ENCODE peak calls at places on chromosomes 16 and 17, in five cellular contexts. X, O, B, G and N are unnamed samples.

GRCh38 chr17:78735832-78736525 is 46.1 kb downstream of the CYTH1 start:
- DNase-seq in X (no peak), O (peak), B (no peak), G (no peak), N (no peak)

GRCh38 chr17:62135742-62136141 is 70.7 kb upstream of the MED13 start:
- DNase-seq in X (no peak), O (no peak), B (no peak), G (no peak), N (no peak)

GRCh38 chr17:42311240-42312034 is 23.1 kb downstream of the STAT5A start:
- DNase-seq in X (no peak), O (no peak), B (peak), G (no peak), N (no peak)

GRCh38 chr17:37742114-37742761 is 2.6 kb downstream of the HNF1B start:
- DNase-seq in X (peak), O (peak), B (no peak), G (no peak), N (no peak)

GRCh38 chr16:83513006-83513755 is 294.6 kb upstream of the HSBP1 start:
- DNase-seq in X (no peak), O (peak), B (peak), G (no peak), N (no peak)

GRCh38 chr16:57826706-57827625 is 24.7 kb upstream of the KIFC3 start:
- DNase-seq in X (no peak), O (no peak), B (no peak), G (no peak), N (no peak)

GRCh38 chr17:64466019-64466735 is 17.3 kb downstream of the MILR1 start:
- DNase-seq in X (no peak), O (no peak), B (no peak), G (no peak), N (no peak)

GRCh38 chr16:66515543-66516171 is 34.3 kb downstream of the TK2 start:
- DNase-seq in X (peak), O (no peak), B (peak), G (no peak), N (no peak)

GRCh38 chr16:65793781-65794180 is 572.7 kb upstream of the CDH5 start:
- DNase-seq in X (no peak), O (no peak), B (peak), G (no peak), N (no peak)

GRCh38 chr16:70553645-70554044 is 30.0 kb downstream of the SF3B3 start:
- DNase-seq in X (no peak), O (no peak), B (peak), G (no peak), N (no peak)

GRCh38 chr16:53968454-53968853 is 264.5 kb downstream of the FTO start:
- DNase-seq in X (no peak), O (no peak), B (no peak), G (no peak), N (no peak)

GRCh38 chr16:386641-387156 is 4.9 kb upstream of the PGAP6 start:
- DNase-seq in X (no peak), O (no peak), B (peak), G (no peak), N (no peak)

GRCh38 chr16:89478576-89479221 is 11.7 kb downstream of the ANKRD11 start:
- DNase-seq in X (no peak), O (peak), B (peak), G (no peak), N (no peak)

GRCh38 chr17:82592751-82593589 is 55.3 kb downstream of the WDR45B start:
- DNase-seq in X (peak), O (peak), B (peak), G (no peak), N (peak)

GRCh38 chr17:376936-377863 is 24.6 kb upstream of the RPH3AL start:
- DNase-seq in X (no peak), O (no peak), B (no peak), G (no peak), N (no peak)

GRCh38 chr17:78674156-78674555 is 97.0 kb upstream of the DNAH17 start:
- DNase-seq in X (no peak), O (no peak), B (no peak), G (no peak), N (no peak)

GRCh38 chr17:81420769-81421462 is 25.7 kb downstream of the BAHCC1 start:
- DNase-seq in X (no peak), O (no peak), B (peak), G (no peak), N (peak)

GRCh38 chr16:57941016-57941656 is 29.8 kb downstream of the CNGB1 start:
- DNase-seq in X (no peak), O (peak), B (peak), G (peak), N (no peak)

GRCh38 chr16:30784215-30784614 is 2.8 kb downstream of the ZNF629 start:
- DNase-seq in X (no peak), O (no peak), B (no peak), G (no peak), N (no peak)

GRCh38 chr17:19781488-19782458 is 33.7 kb upstream of the ALDH3A1 start:
- DNase-seq in X (no peak), O (no peak), B (no peak), G (no peak), N (no peak)

GRCh38 chr16:23132921-23133532 is 16.2 kb downstream of the USP31 start:
- DNase-seq in X (no peak), O (no peak), B (peak), G (no peak), N (peak)

GRCh38 chr17:79942591-79943353 is 92.9 kb downstream of the TBC1D16 start:
- DNase-seq in X (no peak), O (no peak), B (peak), G (peak), N (no peak)

GRCh38 chr16:17346774-17347569 is 123.8 kb downstream of the XYLT1 start:
- DNase-seq in X (no peak), O (no peak), B (no peak), G (no peak), N (no peak)

GRCh38 chr17:34312080-34312479 is 7.2 kb upstream of the CCL8 start:
- DNase-seq in X (no peak), O (no peak), B (peak), G (no peak), N (no peak)

GRCh38 chr17:8964801-8965393 is 610 bp downstream of the PIK3R5 start:
- DNase-seq in X (no peak), O (no peak), B (no peak), G (no peak), N (no peak)

GRCh38 chr17:8963665-8964258 is 1.7 kb downstream of the PIK3R5 start:
- DNase-seq in X (no peak), O (no peak), B (no peak), G (no peak), N (no peak)

GRCh38 chr17:8966926-8967325 is 1.4 kb upstream of the PIK3R5 start:
- DNase-seq in X (no peak), O (no peak), B (no peak), G (no peak), N (no peak)

GRCh38 chr17:8963017-8963416 is 2.5 kb downstream of the PIK3R5 start:
- DNase-seq in X (no peak), O (no peak), B (no peak), G (no peak), N (no peak)

DNA sequence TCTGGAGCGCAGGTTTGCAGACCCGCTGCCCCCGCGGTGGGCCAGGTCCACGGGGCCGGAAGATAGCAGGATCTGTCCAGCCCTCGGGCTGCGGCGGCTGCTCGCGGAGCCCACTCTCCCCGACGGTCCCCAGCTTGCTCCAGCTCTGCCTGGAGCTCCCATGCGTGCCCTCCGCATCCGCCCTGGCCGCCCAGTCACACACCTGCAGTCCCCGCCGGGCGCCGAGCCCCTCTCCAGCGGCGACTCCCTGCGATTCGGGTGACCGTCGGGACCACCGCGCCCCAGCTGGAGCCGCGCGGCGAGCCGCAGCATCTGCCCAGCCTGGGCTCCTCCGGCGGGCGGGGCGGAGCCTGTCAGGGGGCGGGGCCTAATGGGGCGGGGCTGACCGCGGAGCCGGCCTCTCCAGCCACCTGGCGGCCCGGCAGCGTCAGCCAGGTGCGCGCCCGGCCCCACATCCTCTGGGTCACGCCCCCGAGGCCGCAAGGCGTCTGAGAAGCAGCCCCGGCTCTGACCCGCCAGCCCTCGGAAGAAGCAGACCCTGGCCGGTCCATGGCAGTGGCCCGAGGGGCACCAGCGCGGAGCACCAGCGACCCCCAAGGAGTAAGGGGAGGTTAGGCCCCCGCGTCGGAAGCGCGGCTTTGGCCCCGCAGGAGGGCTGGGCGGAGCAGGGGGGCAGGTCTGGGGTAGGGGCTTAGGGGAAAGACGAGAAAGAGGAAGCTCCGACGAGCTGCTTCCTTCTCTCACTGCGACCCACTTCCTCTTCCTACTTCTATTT is at the start of gene PIK3R5:
- DNase-seq in X (no peak), O (peak), B (no peak), G (no peak), N (no peak)
- H3K27ac ChIP-seq in X (no peak), O (no peak), B (no peak), G (peak), N (peak)

DNA sequence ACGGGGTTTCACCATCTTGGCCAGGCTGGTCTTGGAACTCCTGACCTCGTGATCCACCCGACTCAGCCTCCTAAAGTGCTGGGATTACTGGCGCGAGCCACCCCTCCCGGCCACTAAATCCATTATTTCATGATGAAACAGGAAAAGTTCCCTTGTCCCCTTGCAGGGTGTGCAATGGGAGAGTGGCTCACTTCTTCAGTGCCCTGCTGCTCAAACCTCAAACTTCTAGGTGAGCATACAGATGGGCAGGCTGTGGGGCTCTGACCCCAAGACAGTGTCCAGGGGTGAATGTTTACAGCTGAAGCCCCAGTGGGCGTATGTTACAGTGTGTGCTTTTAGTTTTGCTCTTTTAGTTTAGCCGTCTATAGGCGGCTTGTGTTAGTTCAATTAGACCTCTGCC is 34.7 kb downstream of the GJC1 start:
- DNase-seq in X (no peak), O (no peak), B (no peak), G (no peak), N (no peak)
- H3K27ac ChIP-seq in X (peak), O (peak), B (peak), G (peak), N (no peak)

GRCh38 chr16:55989569-55989907 is 114.4 kb upstream of the CES5A start:
- DNase-seq in X (no peak), O (no peak), B (no peak), G (no peak), N (no peak)
- H3K27ac ChIP-seq in X (no peak), O (no peak), B (no peak), G (no peak), N (no peak)

DNA sequence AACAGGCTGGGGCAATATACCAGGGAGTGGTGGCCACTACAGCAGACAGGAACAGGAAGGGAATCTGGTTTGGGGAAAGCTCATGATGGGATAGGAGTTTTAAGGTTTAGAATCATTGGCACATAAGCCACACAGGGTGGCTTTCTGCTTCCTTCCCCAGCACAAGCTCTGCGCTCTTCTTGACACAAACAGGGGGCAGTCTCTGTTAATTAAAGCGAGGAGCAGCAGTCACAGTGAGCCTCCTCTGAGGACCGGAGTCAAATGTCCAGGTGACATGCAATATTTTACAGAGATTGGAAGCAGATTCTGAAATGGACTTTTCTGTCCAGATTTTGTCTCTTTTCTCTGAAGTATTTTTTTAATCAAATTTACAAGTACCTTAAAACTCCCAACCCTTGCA is 2.8 kb upstream of the SHISA9 start:
- DNase-seq in X (no peak), O (no peak), B (no peak), G (no peak), N (no peak)
- H3K27ac ChIP-seq in X (no peak), O (no peak), B (no peak), G (no peak), N (no peak)

DNA sequence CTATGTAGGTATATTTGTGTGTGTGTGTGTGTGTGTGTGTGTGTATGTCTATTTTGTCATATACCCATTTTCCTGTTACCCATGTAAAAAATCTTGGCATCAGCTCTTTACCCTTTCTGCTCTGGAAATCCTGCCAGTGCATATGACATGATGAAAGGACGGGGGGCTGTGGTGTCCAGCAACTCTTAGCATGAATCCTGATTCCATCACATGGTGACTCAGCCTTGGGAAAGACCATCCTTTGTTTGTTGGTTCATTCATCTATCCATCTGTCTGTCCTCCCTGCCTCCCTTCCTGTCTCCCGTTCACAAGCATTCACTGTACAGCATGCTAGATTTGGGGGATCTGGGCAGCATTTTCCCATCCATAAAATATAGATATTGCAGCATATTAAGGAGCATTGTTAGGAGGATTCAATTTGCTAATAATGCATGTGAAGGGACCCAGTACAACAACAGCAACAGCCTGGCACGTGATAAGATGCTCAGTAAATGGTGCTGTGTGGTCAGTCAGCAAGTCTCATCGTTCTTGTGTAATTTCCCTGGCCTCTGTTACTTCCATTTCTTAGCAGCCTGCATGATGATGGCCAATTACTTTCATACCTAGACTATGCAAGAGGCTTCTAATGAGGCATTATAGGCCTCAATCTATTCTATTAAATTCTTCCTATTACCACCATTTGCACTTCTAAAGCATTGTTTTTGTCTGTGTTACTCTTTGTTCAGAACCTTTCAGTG is 191.0 kb downstream of the PRKCA start:
- DNase-seq in X (peak), O (no peak), B (peak), G (no peak), N (no peak)
- H3K27ac ChIP-seq in X (peak), O (no peak), B (no peak), G (no peak), N (no peak)